ENCODE peak calls at places on chromosomes 13 and 19, in four cellular contexts. F, S, D and T are unnamed samples.

GRCh38 chr13:21326155-21327030 is 132.7 kb downstream of the ZDHHC20 start:
- DNase-seq in D (peak), S (peak), F (no peak), T (no peak)

GRCh38 chr19:13241321-13242104 is 91.3 kb downstream of the IER2 start:
- DNase-seq in F (no peak), D (no peak), S (no peak), T (no peak)

GRCh38 chr13:58949646-58950045 is 1214.1 kb downstream of the DIAPH3 start:
- DNase-seq in D (no peak), F (no peak), S (no peak), T (no peak)

GRCh38 chr19:11125994-11126685 is 29.4 kb downstream of the SPC24 start:
- DNase-seq in D (peak), F (peak), S (peak), T (no peak)

GRCh38 chr13:74889321-74889720 is 592.6 kb downstream of the TBC1D4 start:
- DNase-seq in D (peak), F (no peak), S (no peak), T (peak)

GRCh38 chr13:30997697-30998547 is 65.5 kb downstream of the TEX26 start:
- DNase-seq in S (no peak), F (no peak), D (no peak), T (no peak)

GRCh38 chr19:35178701-35179100 is 24.2 kb downstream of the FXYD5 start:
- DNase-seq in S (no peak), D (no peak), F (no peak), T (no peak)

GRCh38 chr13:72585254-72585653 is 142.2 kb downstream of the MZT1 start:
- DNase-seq in S (no peak), D (no peak), F (no peak), T (no peak)

GRCh38 chr13:76697277-76697676 is 188.9 kb downstream of the KCTD12 start:
- DNase-seq in F (no peak), S (no peak), D (no peak), T (no peak)

GRCh38 chr13:94595006-94595942 is 678 bp downstream of the TGDS start:
- DNase-seq in D (no peak), F (no peak), S (peak), T (no peak)

GRCh38 chr13:105311094-105311493 is 1224.4 kb downstream of the EFNB2 start:
- DNase-seq in S (no peak), F (no peak), D (no peak), T (no peak)

GRCh38 chr13:114087430-114087829 is 45.0 kb downstream of the RASA3 start:
- DNase-seq in F (peak), D (no peak), S (no peak), T (no peak)

GRCh38 chr19:10227215-10227971 is 3.7 kb downstream of the S1PR2 start:
- DNase-seq in S (peak), F (peak), D (no peak), T (no peak)

GRCh38 chr19:35533201-35533821 is at the start of gene GAPDHS:
- DNase-seq in S (no peak), D (no peak), F (no peak), T (no peak)